ENCODE peak calls at places on chromosomes 4 and X, in five cellular contexts. Q is iris pigment epithelial cell, Z is mesenteric fat pad, G is stomach, B is B cell. O is an unnamed sample.

GRCh38 chr4:149823770-149824221 is 8.2 kb upstream of the IQCM start:
- DNase-seq in G (no peak), B (no peak), Q (peak), Z (no peak), O (no peak)

GRCh38 chr4:8238515-8239053 is 31.0 kb upstream of the HTRA3 start:
- DNase-seq in Q (no peak), G (no peak), Z (no peak), B (peak), O (peak)

GRCh38 chr4:7739918-7740865 is 199.5 kb downstream of the AFAP1 start:
- DNase-seq in B (no peak), Q (no peak), G (no peak), Z (no peak), O (no peak)

GRCh38 chrX:19303216-19303880 is 40.4 kb upstream of the PDHA1 start:
- DNase-seq in B (no peak), Q (peak), Z (no peak), G (no peak), O (no peak)

GRCh38 chr4:138037716-138038115 is 204.4 kb downstream of the SLC7A11 start:
- DNase-seq in Q (peak), G (no peak), B (no peak), Z (no peak), O (no peak)

GRCh38 chr4:5747746-5748365 is 36.9 kb downstream of the EVC start:
- DNase-seq in Q (peak), Z (peak), G (no peak), B (no peak), O (no peak)

GRCh38 chr4:85482000-85482738 is 7.2 kb downstream of the ARHGAP24 start:
- DNase-seq in B (no peak), G (no peak), Z (no peak), Q (no peak), O (no peak)

GRCh38 chrX:154490021-154490413 is 412 bp downstream of the SLC10A3 start:
- DNase-seq in G (no peak), B (no peak), Q (peak), Z (no peak), O (no peak)

GRCh38 chrX:37405954-37406353 is 56.8 kb downstream of the PRRG1 start:
- DNase-seq in Z (no peak), Q (peak), B (no peak), G (no peak), O (no peak)

GRCh38 chr4:110780538-110780937 is 157.7 kb upstream of the PITX2 start:
- DNase-seq in Z (no peak), G (no peak), B (no peak), Q (no peak), O (no peak)

GRCh38 chr4:114754616-114755015 is 156.0 kb downstream of the UGT8 start:
- DNase-seq in Z (no peak), Q (no peak), B (no peak), G (no peak), O (no peak)

GRCh38 chr4:25882226-25882625 is 19.4 kb upstream of the SEL1L3 start:
- DNase-seq in B (no peak), Z (no peak), G (no peak), Q (no peak), O (no peak)

GRCh38 chr4:2923678-2924173 is 39.5 kb downstream of the NOP14 start:
- DNase-seq in B (no peak), Z (peak), G (peak), Q (no peak), O (no peak)

GRCh38 chr4:57631147-57631546 is 521.0 kb upstream of the IGFBP7 start:
- DNase-seq in Q (no peak), G (no peak), Z (no peak), B (no peak), O (no peak)

GRCh38 chr4:47814896-47815295 is 23.0 kb downstream of the CORIN start:
- DNase-seq in B (no peak), Q (peak), Z (no peak), G (no peak), O (no peak)

GRCh38 chr4:22471999-22472434 is 43.8 kb downstream of the ADGRA3 start:
- DNase-seq in Z (no peak), B (no peak), G (no peak), Q (no peak), O (no peak)

GRCh38 chr4:89258506-89258905 is 49.1 kb downstream of the GPRIN3 start:
- DNase-seq in B (no peak), Z (no peak), G (no peak), Q (no peak), O (no peak)

GRCh38 chr4:4420421-4420820 is 33.5 kb downstream of the NSG1 start:
- DNase-seq in B (no peak), G (no peak), Q (no peak), Z (peak), O (no peak)